ENCODE peak calls at places on chromosomes 16 and 17, in seven cellular contexts. R is lung microvascular endothelial cell; O is activated CD4-positive, alpha-beta T cell treated with anti-CD3 and anti-CD28 coated beads, Interleukin-2, amount 10 ng/mL, durations not matched to agents 7 days and 5 days; A is adrenal gland; D is tibial artery; Y is transverse colon; L is NCI-H1417. U is an unnamed sample.

GRCh38 chr17:21176996-21177395 is 37.0 kb downstream of the TMEM11 start:
- DNase-seq in R (no peak), O (no peak), A (no peak), D (no peak), Y (no peak), L (no peak), U (no peak)

GRCh38 chr16:3578610-3579551 is 1.7 kb upstream of the NLRC3 start:
- DNase-seq in R (peak), O (peak), A (no peak), D (no peak), Y (peak), L (no peak), U (no peak)

GRCh38 chr17:82434216-82434565 is 15.8 kb upstream of the OGFOD3 start:
- DNase-seq in R (no peak), O (peak), A (no peak), D (no peak), Y (peak), L (no peak), U (no peak)

GRCh38 chr16:57759541-57760356 is 24.2 kb downstream of the KATNB1 start:
- DNase-seq in R (no peak), O (no peak), A (no peak), D (no peak), Y (no peak), L (peak), U (no peak)

GRCh38 chr17:42118545-42118944 is 2.6 kb downstream of the KAT2A start:
- DNase-seq in R (peak), O (peak), A (no peak), D (no peak), Y (no peak), L (peak), U (peak)

GRCh38 chr16:28110074-28110473 is 46.6 kb upstream of the GSG1L start:
- DNase-seq in R (no peak), O (no peak), A (no peak), D (no peak), Y (no peak), L (no peak), U (no peak)

GRCh38 chr17:3879181-3879580 is 13.7 kb downstream of the CAMKK1 start:
- DNase-seq in R (no peak), O (no peak), A (peak), D (no peak), Y (no peak), L (peak), U (no peak)

GRCh38 chr16:79980650-79981521 is 380.3 kb upstream of the MAF start:
- DNase-seq in R (no peak), O (no peak), A (peak), D (no peak), Y (no peak), L (peak), U (no peak)

GRCh38 chr17:74442670-74443515 is 11.0 kb downstream of the GPRC5C start:
- DNase-seq in R (peak), O (no peak), A (peak), D (peak), Y (peak), L (peak), U (peak)

GRCh38 chr17:42221886-42222745 is 27.8 kb upstream of the GHDC start:
- DNase-seq in R (peak), O (peak), A (peak), D (no peak), Y (peak), L (peak), U (peak)

GRCh38 chr16:61421111-61421510 is 615.1 kb downstream of the CDH8 start:
- DNase-seq in R (no peak), O (no peak), A (no peak), D (no peak), Y (no peak), L (peak), U (no peak)

GRCh38 chr17:50132104-50132794 is 2.3 kb upstream of the SAMD14 start:
- DNase-seq in R (no peak), O (no peak), A (no peak), D (no peak), Y (no peak), L (no peak), U (no peak)

GRCh38 chr17:78611636-78612035 is 34.4 kb upstream of the DNAH17 start:
- DNase-seq in R (no peak), O (no peak), A (no peak), D (no peak), Y (no peak), L (no peak), U (no peak)

GRCh38 chr17:20997711-20998570 is 44.9 kb downstream of the USP22 start:
- DNase-seq in R (no peak), O (no peak), A (peak), D (peak), Y (no peak), L (peak), U (no peak)

GRCh38 chr17:4381690-4382671 is 15.5 kb upstream of the UBE2G1 start:
- DNase-seq in R (no peak), O (no peak), A (no peak), D (no peak), Y (no peak), L (no peak), U (no peak)